ENCODE peak calls at places on chromosome 2, in seven cellular contexts. One of them, this sample, is unnamed.

GRCh38 chr2:96867756-96868554 is 1.9 kb downstream of the SEMA4C start:
- DNase-seq in cerebellum: peak; percentile 81
- DNase-seq in epithelial cell of esophagus: no peak
- DNase-seq in EH: peak; percentile 32
- DNase-seq in COR-L47: no peak
- DNase-seq in RPMI7951: peak; percentile 24
- DNase-seq in T-helper 17 cell: no peak
- DNase-seq in this sample: no peak

GRCh38 chr2:112807233-112807807 is 23.0 kb upstream of the IL1A start:
- DNase-seq in EH: no peak
- DNase-seq in cerebellum: no peak
- DNase-seq in epithelial cell of esophagus: no peak
- DNase-seq in RPMI7951: no peak
- DNase-seq in T-helper 17 cell: no peak
- DNase-seq in COR-L47: no peak
- DNase-seq in this sample: no peak

GRCh38 chr2:138716183-138716582 is 64.0 kb downstream of the NXPH2 start:
- DNase-seq in cerebellum: no peak
- DNase-seq in RPMI7951: peak; percentile 37
- DNase-seq in COR-L47: peak; percentile 18
- DNase-seq in EH: no peak
- DNase-seq in epithelial cell of esophagus: peak; percentile 32
- DNase-seq in T-helper 17 cell: no peak
- DNase-seq in this sample: no peak

GRCh38 chr2:70902067-70902442 is 33.6 kb upstream of the ATP6V1B1 start:
- DNase-seq in T-helper 17 cell: no peak
- DNase-seq in COR-L47: no peak
- DNase-seq in EH: peak; percentile 26
- DNase-seq in cerebellum: no peak
- DNase-seq in RPMI7951: peak; percentile 39
- DNase-seq in epithelial cell of esophagus: no peak
- DNase-seq in this sample: no peak

GRCh38 chr2:168468354-168468753 is 12.3 kb downstream of the CERS6 start:
- DNase-seq in EH: no peak
- DNase-seq in T-helper 17 cell: no peak
- DNase-seq in epithelial cell of esophagus: no peak
- DNase-seq in cerebellum: no peak
- DNase-seq in RPMI7951: no peak
- DNase-seq in COR-L47: no peak
- DNase-seq in this sample: no peak

GRCh38 chr2:219128401-219128800 is 32.2 kb downstream of the NHEJ1 start:
- DNase-seq in RPMI7951: no peak
- DNase-seq in cerebellum: no peak
- DNase-seq in epithelial cell of esophagus: no peak
- DNase-seq in EH: no peak
- DNase-seq in T-helper 17 cell: no peak
- DNase-seq in COR-L47: no peak
- DNase-seq in this sample: no peak

GRCh38 chr2:71748227-71748626 is 294.9 kb downstream of the DYSF start:
- DNase-seq in cerebellum: no peak
- DNase-seq in T-helper 17 cell: no peak
- DNase-seq in RPMI7951: peak; percentile 97
- DNase-seq in EH: peak; percentile 72
- DNase-seq in epithelial cell of esophagus: no peak
- DNase-seq in COR-L47: no peak
- DNase-seq in this sample: no peak

GRCh38 chr2:186605041-186605440 is 15.2 kb downstream of the ITGAV start:
- DNase-seq in cerebellum: peak; percentile 48
- DNase-seq in EH: peak; percentile 58
- DNase-seq in T-helper 17 cell: no peak
- DNase-seq in RPMI7951: no peak
- DNase-seq in epithelial cell of esophagus: no peak
- DNase-seq in COR-L47: no peak
- DNase-seq in this sample: no peak

GRCh38 chr2:145012214-145012670 is 492.3 kb upstream of the ZEB2 start:
- DNase-seq in RPMI7951: peak; percentile 43
- DNase-seq in COR-L47: no peak
- DNase-seq in T-helper 17 cell: no peak
- DNase-seq in cerebellum: no peak
- DNase-seq in EH: peak; percentile 76
- DNase-seq in epithelial cell of esophagus: peak; percentile 63
- DNase-seq in this sample: peak; percentile 56

GRCh38 chr2:219273887-219274391 is 5.2 kb upstream of the DNAJB2 start:
- DNase-seq in cerebellum: no peak
- DNase-seq in T-helper 17 cell: no peak
- DNase-seq in COR-L47: no peak
- DNase-seq in RPMI7951: peak; percentile 84
- DNase-seq in epithelial cell of esophagus: peak; percentile 99
- DNase-seq in EH: peak; percentile 55
- DNase-seq in this sample: peak; percentile 92

This sample was measured in RWPE1.